ENCODE peak calls at places on chromosomes 6 and 20, in seven cellular contexts. One of them, this sample, is unnamed.

GRCh38 chr6:69391106-69391505 is 405.7 kb downstream of the LMBRD1 start:
- DNase-seq in neural crest cell: no peak
- DNase-seq in mucosa of descending colon: no peak
- DNase-seq in endothelial cell: no peak
- DNase-seq in heart right ventricle: no peak
- DNase-seq in fibroblast of pulmonary artery: no peak
- DNase-seq in activated CD8-positive, alpha-beta T cell treated with anti-CD3 and anti-CD28 coated beads for 36 hours: no peak
- DNase-seq in this sample: no peak

GRCh38 chr20:62192635-62193034 is 9.8 kb downstream of the MTG2 start:
- DNase-seq in activated CD8-positive, alpha-beta T cell treated with anti-CD3 and anti-CD28 coated beads for 36 hours: no peak
- DNase-seq in fibroblast of pulmonary artery: no peak
- DNase-seq in heart right ventricle: no peak
- DNase-seq in endothelial cell: no peak
- DNase-seq in mucosa of descending colon: no peak
- DNase-seq in neural crest cell: no peak
- DNase-seq in this sample: no peak

GRCh38 chr20:22216984-22217383 is 367.4 kb downstream of the FOXA2 start:
- DNase-seq in neural crest cell: no peak
- DNase-seq in heart right ventricle: no peak
- DNase-seq in mucosa of descending colon: no peak
- DNase-seq in fibroblast of pulmonary artery: no peak
- DNase-seq in endothelial cell: no peak
- DNase-seq in activated CD8-positive, alpha-beta T cell treated with anti-CD3 and anti-CD28 coated beads for 36 hours: no peak
- DNase-seq in this sample: no peak

GRCh38 chr6:85404497-85405174 is 45.2 kb upstream of the NT5E start:
- DNase-seq in endothelial cell: no peak
- DNase-seq in neural crest cell: no peak
- DNase-seq in heart right ventricle: no peak
- DNase-seq in mucosa of descending colon: peak
- DNase-seq in activated CD8-positive, alpha-beta T cell treated with anti-CD3 and anti-CD28 coated beads for 36 hours: no peak
- DNase-seq in fibroblast of pulmonary artery: peak
- DNase-seq in this sample: no peak

GRCh38 chr6:158231551-158232444 is 63.6 kb downstream of the GTF2H5 start:
- DNase-seq in endothelial cell: peak
- DNase-seq in neural crest cell: peak
- DNase-seq in mucosa of descending colon: peak
- DNase-seq in activated CD8-positive, alpha-beta T cell treated with anti-CD3 and anti-CD28 coated beads for 36 hours: peak
- DNase-seq in fibroblast of pulmonary artery: peak
- DNase-seq in heart right ventricle: peak
- DNase-seq in this sample: peak

GRCh38 chr6:53795702-53796450 is 1.1 kb downstream of the LRRC1 start:
- DNase-seq in endothelial cell: peak
- DNase-seq in heart right ventricle: peak
- DNase-seq in activated CD8-positive, alpha-beta T cell treated with anti-CD3 and anti-CD28 coated beads for 36 hours: peak
- DNase-seq in mucosa of descending colon: peak
- DNase-seq in fibroblast of pulmonary artery: no peak
- DNase-seq in neural crest cell: peak
- DNase-seq in this sample: no peak

GRCh38 chr6:83371428-83371827 is 59.4 kb downstream of the ME1 start:
- DNase-seq in endothelial cell: no peak
- DNase-seq in neural crest cell: no peak
- DNase-seq in fibroblast of pulmonary artery: peak
- DNase-seq in heart right ventricle: no peak
- DNase-seq in mucosa of descending colon: no peak
- DNase-seq in activated CD8-positive, alpha-beta T cell treated with anti-CD3 and anti-CD28 coated beads for 36 hours: no peak
- DNase-seq in this sample: no peak

GRCh38 chr6:139743629-139744028 is 369.2 kb upstream of the CITED2 start:
- DNase-seq in heart right ventricle: no peak
- DNase-seq in mucosa of descending colon: no peak
- DNase-seq in endothelial cell: no peak
- DNase-seq in fibroblast of pulmonary artery: peak
- DNase-seq in activated CD8-positive, alpha-beta T cell treated with anti-CD3 and anti-CD28 coated beads for 36 hours: no peak
- DNase-seq in neural crest cell: no peak
- DNase-seq in this sample: no peak

GRCh38 chr6:151070666-151071065 is 169.1 kb upstream of the AKAP12 start:
- DNase-seq in neural crest cell: no peak
- DNase-seq in endothelial cell: no peak
- DNase-seq in mucosa of descending colon: no peak
- DNase-seq in activated CD8-positive, alpha-beta T cell treated with anti-CD3 and anti-CD28 coated beads for 36 hours: no peak
- DNase-seq in fibroblast of pulmonary artery: peak
- DNase-seq in heart right ventricle: no peak
- DNase-seq in this sample: no peak

GRCh38 chr20:33894798-33895197 is 83.7 kb downstream of the CHMP4B start:
- DNase-seq in heart right ventricle: no peak
- DNase-seq in neural crest cell: no peak
- DNase-seq in endothelial cell: no peak
- DNase-seq in activated CD8-positive, alpha-beta T cell treated with anti-CD3 and anti-CD28 coated beads for 36 hours: no peak
- DNase-seq in fibroblast of pulmonary artery: peak
- DNase-seq in mucosa of descending colon: no peak
- DNase-seq in this sample: no peak

GRCh38 chr6:49506569-49507111 is 6.9 kb downstream of the GLYATL3 start:
- DNase-seq in mucosa of descending colon: peak
- DNase-seq in neural crest cell: no peak
- DNase-seq in fibroblast of pulmonary artery: no peak
- DNase-seq in activated CD8-positive, alpha-beta T cell treated with anti-CD3 and anti-CD28 coated beads for 36 hours: no peak
- DNase-seq in endothelial cell: no peak
- DNase-seq in heart right ventricle: no peak
- DNase-seq in this sample: no peak

GRCh38 chr6:116412270-116412669 is 41.5 kb downstream of the DSE start:
- DNase-seq in heart right ventricle: no peak
- DNase-seq in fibroblast of pulmonary artery: peak
- DNase-seq in mucosa of descending colon: no peak
- DNase-seq in endothelial cell: no peak
- DNase-seq in activated CD8-positive, alpha-beta T cell treated with anti-CD3 and anti-CD28 coated beads for 36 hours: no peak
- DNase-seq in neural crest cell: no peak
- DNase-seq in this sample: no peak

GRCh38 chr6:33885121-33886057 is 81.6 kb upstream of the MLN start:
- DNase-seq in fibroblast of pulmonary artery: peak
- DNase-seq in activated CD8-positive, alpha-beta T cell treated with anti-CD3 and anti-CD28 coated beads for 36 hours: no peak
- DNase-seq in heart right ventricle: no peak
- DNase-seq in mucosa of descending colon: peak
- DNase-seq in endothelial cell: no peak
- DNase-seq in neural crest cell: no peak
- DNase-seq in this sample: no peak

GRCh38 chr6:112330071-112330876 is 16.9 kb upstream of the RFPL4B start:
- DNase-seq in activated CD8-positive, alpha-beta T cell treated with anti-CD3 and anti-CD28 coated beads for 36 hours: no peak
- DNase-seq in heart right ventricle: no peak
- DNase-seq in mucosa of descending colon: no peak
- DNase-seq in fibroblast of pulmonary artery: peak
- DNase-seq in neural crest cell: no peak
- DNase-seq in endothelial cell: no peak
- DNase-seq in this sample: no peak

GRCh38 chr20:47551841-47552240 is 50.2 kb downstream of the NCOA3 start:
- DNase-seq in endothelial cell: no peak
- DNase-seq in neural crest cell: no peak
- DNase-seq in mucosa of descending colon: no peak
- DNase-seq in fibroblast of pulmonary artery: no peak
- DNase-seq in activated CD8-positive, alpha-beta T cell treated with anti-CD3 and anti-CD28 coated beads for 36 hours: peak
- DNase-seq in heart right ventricle: no peak
- DNase-seq in this sample: no peak

GRCh38 chr6:131660195-131660594 is 23.1 kb downstream of the ENPP3 start:
- DNase-seq in endothelial cell: no peak
- DNase-seq in neural crest cell: no peak
- DNase-seq in fibroblast of pulmonary artery: peak
- DNase-seq in heart right ventricle: no peak
- DNase-seq in mucosa of descending colon: no peak
- DNase-seq in activated CD8-positive, alpha-beta T cell treated with anti-CD3 and anti-CD28 coated beads for 36 hours: no peak
- DNase-seq in this sample: no peak

GRCh38 chr20:16293590-16293989 is 279.7 kb downstream of the KIF16B start:
- DNase-seq in mucosa of descending colon: no peak
- DNase-seq in heart right ventricle: no peak
- DNase-seq in neural crest cell: no peak
- DNase-seq in activated CD8-positive, alpha-beta T cell treated with anti-CD3 and anti-CD28 coated beads for 36 hours: no peak
- DNase-seq in fibroblast of pulmonary artery: no peak
- DNase-seq in endothelial cell: no peak
- DNase-seq in this sample: no peak

GRCh38 chr20:3753098-3753497 is 14.5 kb downstream of the ADISSP start:
- DNase-seq in fibroblast of pulmonary artery: peak
- DNase-seq in heart right ventricle: peak
- DNase-seq in endothelial cell: peak
- DNase-seq in mucosa of descending colon: peak
- DNase-seq in activated CD8-positive, alpha-beta T cell treated with anti-CD3 and anti-CD28 coated beads for 36 hours: peak
- DNase-seq in neural crest cell: peak
- DNase-seq in this sample: peak
- TF ChIP-seq CTCF in fibroblast of pulmonary artery: peak
- TF ChIP-seq CTCF in heart right ventricle: peak
- TF ChIP-seq CTCF in endothelial cell: peak
- TF ChIP-seq CTCF in mucosa of descending colon: peak
- TF ChIP-seq CTCF in activated CD8-positive, alpha-beta T cell treated with anti-CD3 and anti-CD28 coated beads for 36 hours: peak
- TF ChIP-seq CTCF in neural crest cell: peak
- TF ChIP-seq CTCF in this sample: peak

GRCh38 chr6:44110005-44110681 is 17.1 kb downstream of the MRPL14 start:
- DNase-seq in heart right ventricle: peak
- DNase-seq in endothelial cell: no peak
- DNase-seq in neural crest cell: no peak
- DNase-seq in activated CD8-positive, alpha-beta T cell treated with anti-CD3 and anti-CD28 coated beads for 36 hours: no peak
- DNase-seq in mucosa of descending colon: no peak
- DNase-seq in fibroblast of pulmonary artery: no peak
- DNase-seq in this sample: no peak

GRCh38 chr6:44115866-44116265 is 11.4 kb downstream of the MRPL14 start:
- DNase-seq in fibroblast of pulmonary artery: no peak
- DNase-seq in mucosa of descending colon: no peak
- DNase-seq in activated CD8-positive, alpha-beta T cell treated with anti-CD3 and anti-CD28 coated beads for 36 hours: no peak
- DNase-seq in endothelial cell: no peak
- DNase-seq in neural crest cell: no peak
- DNase-seq in heart right ventricle: no peak
- DNase-seq in this sample: no peak

GRCh38 chr6:44110966-44111365 is 16.3 kb downstream of the MRPL14 start:
- DNase-seq in mucosa of descending colon: no peak
- DNase-seq in activated CD8-positive, alpha-beta T cell treated with anti-CD3 and anti-CD28 coated beads for 36 hours: no peak
- DNase-seq in neural crest cell: no peak
- DNase-seq in endothelial cell: no peak
- DNase-seq in fibroblast of pulmonary artery: no peak
- DNase-seq in heart right ventricle: no peak
- DNase-seq in this sample: no peak

GRCh38 chr6:44111434-44112417 is 15.5 kb downstream of the MRPL14 start:
- DNase-seq in heart right ventricle: no peak
- DNase-seq in fibroblast of pulmonary artery: no peak
- DNase-seq in activated CD8-positive, alpha-beta T cell treated with anti-CD3 and anti-CD28 coated beads for 36 hours: no peak
- DNase-seq in neural crest cell: no peak
- DNase-seq in endothelial cell: no peak
- DNase-seq in mucosa of descending colon: peak
- DNase-seq in this sample: no peak

DNA sequence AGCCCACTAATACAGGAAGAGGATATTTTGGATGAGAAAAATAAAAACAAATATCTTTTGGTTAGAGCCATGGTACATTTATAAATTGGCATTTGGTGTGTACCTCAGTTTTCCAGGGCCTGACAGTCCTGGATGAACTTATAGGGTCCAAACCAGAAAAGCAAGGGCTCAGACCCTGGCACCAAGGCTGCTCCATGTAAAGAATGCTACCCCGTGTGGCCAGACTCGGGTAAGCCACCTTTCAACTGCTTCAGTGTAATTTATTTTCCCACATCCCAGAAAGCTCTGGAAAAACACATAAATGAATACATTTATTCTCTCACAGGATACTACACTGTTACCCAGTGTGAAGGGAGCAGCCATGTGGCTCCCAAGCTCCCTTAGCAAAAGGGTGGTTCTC is 13.9 kb downstream of the MRPL14 start:
- DNase-seq in heart right ventricle: no peak
- DNase-seq in fibroblast of pulmonary artery: no peak
- DNase-seq in endothelial cell: no peak
- DNase-seq in mucosa of descending colon: no peak
- DNase-seq in neural crest cell: no peak
- DNase-seq in activated CD8-positive, alpha-beta T cell treated with anti-CD3 and anti-CD28 coated beads for 36 hours: no peak
- DNase-seq in this sample: no peak
- TF ChIP-seq CTCF in heart right ventricle: no peak
- TF ChIP-seq CTCF in fibroblast of pulmonary artery: peak
- TF ChIP-seq CTCF in endothelial cell: peak
- TF ChIP-seq CTCF in mucosa of descending colon: no peak
- TF ChIP-seq CTCF in neural crest cell: peak
- TF ChIP-seq CTCF in activated CD8-positive, alpha-beta T cell treated with anti-CD3 and anti-CD28 coated beads for 36 hours: peak
- TF ChIP-seq CTCF in this sample: no peak

GRCh38 chr20:2234788-2235187 is 61.0 kb upstream of the TGM3 start:
- DNase-seq in activated CD8-positive, alpha-beta T cell treated with anti-CD3 and anti-CD28 coated beads for 36 hours: no peak
- DNase-seq in mucosa of descending colon: no peak
- DNase-seq in fibroblast of pulmonary artery: no peak
- DNase-seq in neural crest cell: no peak
- DNase-seq in endothelial cell: peak
- DNase-seq in heart right ventricle: no peak
- DNase-seq in this sample: no peak

GRCh38 chr20:2240835-2241234 is 55.0 kb upstream of the TGM3 start:
- DNase-seq in mucosa of descending colon: no peak
- DNase-seq in neural crest cell: no peak
- DNase-seq in activated CD8-positive, alpha-beta T cell treated with anti-CD3 and anti-CD28 coated beads for 36 hours: no peak
- DNase-seq in heart right ventricle: no peak
- DNase-seq in endothelial cell: no peak
- DNase-seq in fibroblast of pulmonary artery: no peak
- DNase-seq in this sample: no peak

GRCh38 chr20:2238601-2239000 is 57.2 kb upstream of the TGM3 start:
- DNase-seq in endothelial cell: no peak
- DNase-seq in fibroblast of pulmonary artery: no peak
- DNase-seq in activated CD8-positive, alpha-beta T cell treated with anti-CD3 and anti-CD28 coated beads for 36 hours: no peak
- DNase-seq in neural crest cell: no peak
- DNase-seq in heart right ventricle: no peak
- DNase-seq in mucosa of descending colon: no peak
- DNase-seq in this sample: no peak

GRCh38 chr20:2236266-2236665 is 59.5 kb upstream of the TGM3 start:
- DNase-seq in fibroblast of pulmonary artery: peak
- DNase-seq in activated CD8-positive, alpha-beta T cell treated with anti-CD3 and anti-CD28 coated beads for 36 hours: no peak
- DNase-seq in neural crest cell: no peak
- DNase-seq in endothelial cell: no peak
- DNase-seq in mucosa of descending colon: no peak
- DNase-seq in heart right ventricle: no peak
- DNase-seq in this sample: no peak

DNA sequence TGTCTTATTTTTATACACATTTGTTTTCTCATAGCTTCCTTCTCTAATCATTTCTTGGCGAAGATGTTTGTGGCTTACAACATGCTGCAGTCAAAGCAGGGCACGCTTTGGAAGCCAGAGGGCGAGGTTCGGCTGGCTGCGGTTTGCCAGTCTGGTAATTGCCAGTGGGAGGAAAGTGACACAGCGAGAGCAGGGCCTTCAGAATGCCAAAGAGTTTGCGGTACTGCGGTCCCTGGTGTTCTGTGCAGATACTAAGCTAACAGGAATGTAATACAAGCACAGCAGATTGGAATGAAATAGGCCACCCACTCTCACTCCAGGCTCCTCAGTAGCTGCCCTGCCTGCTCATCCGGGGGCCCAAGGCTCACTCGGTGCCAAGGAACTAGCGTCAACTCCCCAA is 58.7 kb upstream of the TGM3 start:
- DNase-seq in mucosa of descending colon: peak
- DNase-seq in fibroblast of pulmonary artery: peak
- DNase-seq in endothelial cell: no peak
- DNase-seq in activated CD8-positive, alpha-beta T cell treated with anti-CD3 and anti-CD28 coated beads for 36 hours: no peak
- DNase-seq in heart right ventricle: peak
- DNase-seq in neural crest cell: no peak
- DNase-seq in this sample: no peak
- TF ChIP-seq CTCF in mucosa of descending colon: no peak
- TF ChIP-seq CTCF in fibroblast of pulmonary artery: peak
- TF ChIP-seq CTCF in endothelial cell: no peak
- TF ChIP-seq CTCF in activated CD8-positive, alpha-beta T cell treated with anti-CD3 and anti-CD28 coated beads for 36 hours: no peak
- TF ChIP-seq CTCF in heart right ventricle: no peak
- TF ChIP-seq CTCF in neural crest cell: no peak
- TF ChIP-seq CTCF in this sample: no peak

DNA sequence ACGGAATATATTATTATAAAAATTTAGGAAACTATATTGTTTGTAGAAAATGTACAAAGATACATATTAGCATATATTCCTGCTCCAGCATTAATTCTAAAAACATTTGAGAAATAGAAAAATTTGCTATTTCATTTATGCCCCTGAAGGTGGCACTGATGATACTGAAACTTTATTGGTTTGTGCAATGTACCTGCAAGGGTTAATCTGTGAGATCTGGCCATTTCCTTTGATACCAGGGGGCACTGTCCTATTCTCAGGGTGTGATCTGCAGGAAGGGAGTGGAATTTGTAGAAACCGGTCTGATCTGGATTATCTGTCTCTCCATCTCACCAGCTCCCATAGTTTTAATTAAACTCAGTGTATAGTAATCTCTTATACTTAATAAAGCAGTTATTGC is 625.1 kb upstream of the IMPG1 start:
- DNase-seq in neural crest cell: no peak
- DNase-seq in mucosa of descending colon: no peak
- DNase-seq in fibroblast of pulmonary artery: peak
- DNase-seq in heart right ventricle: no peak
- DNase-seq in endothelial cell: no peak
- DNase-seq in activated CD8-positive, alpha-beta T cell treated with anti-CD3 and anti-CD28 coated beads for 36 hours: no peak
- DNase-seq in this sample: no peak
- TF ChIP-seq CTCF in neural crest cell: peak
- TF ChIP-seq CTCF in mucosa of descending colon: no peak
- TF ChIP-seq CTCF in fibroblast of pulmonary artery: peak
- TF ChIP-seq CTCF in heart right ventricle: no peak
- TF ChIP-seq CTCF in endothelial cell: peak
- TF ChIP-seq CTCF in activated CD8-positive, alpha-beta T cell treated with anti-CD3 and anti-CD28 coated beads for 36 hours: no peak
- TF ChIP-seq CTCF in this sample: no peak

This sample was measured in D721Med.